ENCODE peak calls at places on chromosome 3, in seven cellular contexts. One of them, this sample, is unnamed.

GRCh38 chr3:105958237-105959000 is 89.6 kb upstream of the CBLB start:
- DNase-seq in left lung: no peak
- DNase-seq in hepatocyte: no peak
- DNase-seq in astrocyte: no peak
- DNase-seq in neural progenitor cell: no peak
- DNase-seq in lower leg skin: no peak
- DNase-seq in pancreas: no peak
- DNase-seq in this sample: peak

GRCh38 chr3:43736558-43736995 is 45.8 kb downstream of the ABHD5 start:
- DNase-seq in left lung: no peak
- DNase-seq in pancreas: no peak
- DNase-seq in hepatocyte: peak
- DNase-seq in lower leg skin: peak
- DNase-seq in neural progenitor cell: no peak
- DNase-seq in astrocyte: peak
- DNase-seq in this sample: no peak

GRCh38 chr3:39524107-39524506 is 56.6 kb downstream of the MOBP start:
- DNase-seq in left lung: no peak
- DNase-seq in astrocyte: no peak
- DNase-seq in lower leg skin: no peak
- DNase-seq in pancreas: no peak
- DNase-seq in hepatocyte: no peak
- DNase-seq in neural progenitor cell: peak
- DNase-seq in this sample: no peak

GRCh38 chr3:113496924-113497323 is 18.0 kb downstream of the SPICE1 start:
- DNase-seq in lower leg skin: no peak
- DNase-seq in neural progenitor cell: no peak
- DNase-seq in pancreas: no peak
- DNase-seq in hepatocyte: no peak
- DNase-seq in left lung: no peak
- DNase-seq in astrocyte: no peak
- DNase-seq in this sample: no peak

GRCh38 chr3:190281308-190282051 is 40.8 kb downstream of the CLDN1 start:
- DNase-seq in pancreas: peak
- DNase-seq in lower leg skin: no peak
- DNase-seq in left lung: no peak
- DNase-seq in astrocyte: no peak
- DNase-seq in neural progenitor cell: no peak
- DNase-seq in hepatocyte: no peak
- DNase-seq in this sample: no peak

GRCh38 chr3:46750555-46751038 is 32.9 kb upstream of the PRSS50 start:
- DNase-seq in pancreas: no peak
- DNase-seq in hepatocyte: peak
- DNase-seq in neural progenitor cell: no peak
- DNase-seq in astrocyte: no peak
- DNase-seq in left lung: no peak
- DNase-seq in lower leg skin: no peak
- DNase-seq in this sample: no peak

GRCh38 chr3:31858439-31858838 is 122.6 kb downstream of the OSBPL10 start:
- DNase-seq in neural progenitor cell: no peak
- DNase-seq in pancreas: no peak
- DNase-seq in hepatocyte: no peak
- DNase-seq in lower leg skin: no peak
- DNase-seq in left lung: no peak
- DNase-seq in astrocyte: no peak
- DNase-seq in this sample: no peak

GRCh38 chr3:143807987-143808386 is 40.3 kb downstream of the SLC9A9 start:
- DNase-seq in left lung: no peak
- DNase-seq in lower leg skin: no peak
- DNase-seq in pancreas: no peak
- DNase-seq in astrocyte: no peak
- DNase-seq in neural progenitor cell: no peak
- DNase-seq in hepatocyte: no peak
- DNase-seq in this sample: no peak

GRCh38 chr3:1228289-1228688 is 135.5 kb downstream of the CNTN6 start:
- DNase-seq in hepatocyte: no peak
- DNase-seq in neural progenitor cell: no peak
- DNase-seq in pancreas: no peak
- DNase-seq in left lung: no peak
- DNase-seq in lower leg skin: no peak
- DNase-seq in astrocyte: no peak
- DNase-seq in this sample: no peak

GRCh38 chr3:27046346-27046745 is 322.8 kb downstream of the NEK10 start:
- DNase-seq in lower leg skin: no peak
- DNase-seq in hepatocyte: peak
- DNase-seq in left lung: no peak
- DNase-seq in pancreas: no peak
- DNase-seq in neural progenitor cell: no peak
- DNase-seq in astrocyte: no peak
- DNase-seq in this sample: no peak

DNA sequence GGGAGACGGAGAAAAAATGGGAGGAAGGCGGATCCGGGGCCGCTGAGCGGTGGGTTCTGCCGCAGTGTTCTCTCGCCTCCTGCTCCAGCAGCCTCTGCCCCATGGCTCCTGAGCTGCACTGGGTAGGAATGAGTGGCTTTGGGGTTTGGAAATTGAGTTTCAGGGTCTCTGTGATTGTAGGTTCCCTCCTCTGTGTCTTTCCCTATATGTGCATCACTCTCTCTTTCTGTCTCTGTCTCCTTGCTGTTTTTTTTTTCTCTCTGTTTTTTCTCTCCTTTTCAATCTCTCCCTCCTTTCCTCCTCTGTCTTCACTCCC is 1.9 kb downstream of the GRM7 start:
- DNase-seq in left lung: no peak
- DNase-seq in lower leg skin: no peak
- DNase-seq in pancreas: no peak
- DNase-seq in neural progenitor cell: no peak
- DNase-seq in hepatocyte: no peak
- DNase-seq in astrocyte: no peak
- DNase-seq in this sample: no peak
- H3K4me3 ChIP-seq in left lung: no peak
- H3K4me3 ChIP-seq in lower leg skin: no peak
- H3K4me3 ChIP-seq in pancreas: no peak
- H3K4me3 ChIP-seq in neural progenitor cell: peak
- H3K4me3 ChIP-seq in hepatocyte: peak
- H3K4me3 ChIP-seq in astrocyte: peak
- H3K4me3 ChIP-seq in this sample: no peak

GRCh38 chr3:128859573-128860154 is 19.8 kb upstream of the ACAD9 start:
- DNase-seq in neural progenitor cell: no peak
- DNase-seq in pancreas: no peak
- DNase-seq in hepatocyte: no peak
- DNase-seq in left lung: no peak
- DNase-seq in lower leg skin: no peak
- DNase-seq in astrocyte: no peak
- DNase-seq in this sample: no peak

GRCh38 chr3:128867200-128868125 is 12.0 kb upstream of the ACAD9 start:
- DNase-seq in hepatocyte: no peak
- DNase-seq in left lung: no peak
- DNase-seq in pancreas: no peak
- DNase-seq in neural progenitor cell: no peak
- DNase-seq in astrocyte: no peak
- DNase-seq in lower leg skin: no peak
- DNase-seq in this sample: no peak

GRCh38 chr3:128861491-128861890 is 17.9 kb upstream of the ACAD9 start:
- DNase-seq in neural progenitor cell: no peak
- DNase-seq in astrocyte: no peak
- DNase-seq in left lung: no peak
- DNase-seq in pancreas: no peak
- DNase-seq in hepatocyte: no peak
- DNase-seq in lower leg skin: no peak
- DNase-seq in this sample: no peak

GRCh38 chr3:128864351-128864811 is 15.0 kb upstream of the ACAD9 start:
- DNase-seq in neural progenitor cell: peak
- DNase-seq in astrocyte: no peak
- DNase-seq in pancreas: no peak
- DNase-seq in hepatocyte: no peak
- DNase-seq in left lung: no peak
- DNase-seq in lower leg skin: no peak
- DNase-seq in this sample: no peak

GRCh38 chr3:128863560-128863959 is 15.9 kb upstream of the ACAD9 start:
- DNase-seq in left lung: no peak
- DNase-seq in pancreas: no peak
- DNase-seq in astrocyte: no peak
- DNase-seq in lower leg skin: no peak
- DNase-seq in hepatocyte: no peak
- DNase-seq in neural progenitor cell: no peak
- DNase-seq in this sample: no peak
- TF ChIP-seq CTCF in left lung: no peak
- TF ChIP-seq CTCF in pancreas: no peak
- TF ChIP-seq CTCF in astrocyte: peak
- TF ChIP-seq CTCF in lower leg skin: no peak
- TF ChIP-seq CTCF in hepatocyte: no peak
- TF ChIP-seq CTCF in neural progenitor cell: peak
- TF ChIP-seq CTCF in this sample: peak

GRCh38 chr3:42589382-42590109 is 1.1 kb upstream of the SS18L2 start:
- DNase-seq in astrocyte: no peak
- DNase-seq in hepatocyte: no peak
- DNase-seq in left lung: no peak
- DNase-seq in neural progenitor cell: peak
- DNase-seq in pancreas: no peak
- DNase-seq in lower leg skin: peak
- DNase-seq in this sample: no peak

GRCh38 chr3:42593635-42594034 is 3.0 kb downstream of the SS18L2 start:
- DNase-seq in neural progenitor cell: no peak
- DNase-seq in left lung: no peak
- DNase-seq in astrocyte: no peak
- DNase-seq in hepatocyte: no peak
- DNase-seq in pancreas: no peak
- DNase-seq in lower leg skin: no peak
- DNase-seq in this sample: no peak

GRCh38 chr3:42588625-42589024 is 2.0 kb upstream of the SS18L2 start:
- DNase-seq in left lung: no peak
- DNase-seq in pancreas: no peak
- DNase-seq in astrocyte: no peak
- DNase-seq in neural progenitor cell: no peak
- DNase-seq in lower leg skin: no peak
- DNase-seq in hepatocyte: no peak
- DNase-seq in this sample: no peak

GRCh38 chr3:42590989-42591756 is 513 bp downstream of the SS18L2 start:
- DNase-seq in astrocyte: no peak
- DNase-seq in hepatocyte: peak
- DNase-seq in lower leg skin: peak
- DNase-seq in neural progenitor cell: peak
- DNase-seq in left lung: no peak
- DNase-seq in pancreas: no peak
- DNase-seq in this sample: peak

DNA sequence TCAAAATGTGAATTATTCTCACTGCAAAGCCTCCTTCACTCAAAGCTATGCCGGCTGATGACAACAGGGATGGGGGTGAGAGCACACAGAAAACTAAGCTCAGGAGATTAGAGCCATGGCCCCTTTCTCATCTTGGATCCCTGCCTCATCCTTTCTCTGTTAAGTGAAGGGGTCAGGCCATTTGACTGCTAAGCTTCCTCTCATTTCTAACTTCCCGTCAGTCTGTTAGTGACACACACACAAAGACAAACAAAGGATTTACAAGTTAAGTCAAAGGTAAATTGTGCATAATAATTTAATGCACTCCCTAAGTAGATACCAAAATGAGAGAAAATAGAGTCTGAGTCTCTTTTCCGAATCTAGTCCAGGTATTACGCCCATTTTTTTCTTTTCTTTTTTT is 1.2 kb downstream of the SS18L2 start:
- DNase-seq in neural progenitor cell: peak
- DNase-seq in pancreas: no peak
- DNase-seq in left lung: no peak
- DNase-seq in hepatocyte: peak
- DNase-seq in lower leg skin: no peak
- DNase-seq in astrocyte: no peak
- DNase-seq in this sample: no peak
- H3K4me3 ChIP-seq in neural progenitor cell: peak
- H3K4me3 ChIP-seq in pancreas: no peak
- H3K4me3 ChIP-seq in left lung: no peak
- H3K4me3 ChIP-seq in hepatocyte: peak
- H3K4me3 ChIP-seq in lower leg skin: no peak
- H3K4me3 ChIP-seq in astrocyte: peak
- H3K4me3 ChIP-seq in this sample: peak

DNA sequence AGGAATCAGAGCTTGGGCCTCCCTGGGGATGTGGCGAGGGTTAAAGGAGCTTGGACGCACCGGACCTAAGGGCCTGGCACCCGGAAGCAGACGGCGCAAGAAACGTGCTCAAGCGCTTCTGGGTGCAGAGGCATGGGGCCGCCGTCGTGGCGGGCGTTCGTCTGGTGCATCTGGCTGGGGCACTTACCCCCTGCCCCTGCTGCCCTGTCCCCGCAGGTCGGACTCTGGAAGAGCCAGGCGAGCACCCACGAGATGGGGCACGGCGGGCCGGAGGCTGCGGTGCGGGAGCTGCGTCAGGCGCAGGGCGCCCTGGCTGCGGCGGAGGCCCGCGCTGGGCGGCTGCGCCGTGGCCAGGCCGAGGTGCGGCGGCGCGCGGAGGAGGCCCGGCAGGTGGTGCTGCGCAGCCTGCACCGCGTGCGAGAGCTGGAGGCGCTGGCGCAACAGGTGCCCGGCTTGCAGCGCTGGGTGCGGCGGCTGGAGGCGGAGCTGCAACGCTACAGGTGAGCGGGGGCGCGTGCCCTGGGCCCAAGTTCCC is 2.5 kb downstream of the EFCC1 start:
- DNase-seq in lower leg skin: no peak
- DNase-seq in astrocyte: no peak
- DNase-seq in hepatocyte: peak
- DNase-seq in neural progenitor cell: peak
- DNase-seq in pancreas: peak
- DNase-seq in left lung: peak
- DNase-seq in this sample: peak
- TF ChIP-seq CTCF in lower leg skin: no peak
- TF ChIP-seq CTCF in astrocyte: no peak
- TF ChIP-seq CTCF in hepatocyte: peak
- TF ChIP-seq CTCF in neural progenitor cell: no peak
- TF ChIP-seq CTCF in pancreas: no peak
- TF ChIP-seq CTCF in left lung: no peak
- TF ChIP-seq CTCF in this sample: peak